ENCODE peak calls at places on chromosomes 1 and 21, in four cellular contexts. C is stomach, E is IMR-90, H is neural progenitor cell. O is an unnamed sample. For H3K36me3, the result is how much of the 10 kb centered on the place peaks cover.

GRCh38 chr1:203354246-203354645 is 3.3 kb upstream of the FMOD start:
- DNase-seq in C (no peak), E (peak), H (no peak), O (peak)

GRCh38 chr1:246632584-246633168 is 66.4 kb downstream of the CNST start:
- DNase-seq in C (no peak), E (peak), H (peak), O (no peak)

GRCh38 chr1:234589854-234590620 is 19.9 kb downstream of the IRF2BP2 start:
- DNase-seq in C (no peak), E (no peak), H (no peak), O (peak)

GRCh38 chr1:22286491-22286890 is 143.6 kb upstream of the WNT4 start:
- DNase-seq in C (peak), E (no peak), H (no peak), O (no peak)

GRCh38 chr1:18751425-18751824 is 108.0 kb downstream of the TAS1R2 start:
- DNase-seq in C (no peak), E (no peak), H (no peak), O (no peak)

GRCh38 chr1:214808845-214809460 is 206.0 kb downstream of the CENPF start:
- DNase-seq in C (no peak), E (peak), H (peak), O (no peak)

GRCh38 chr1:194104247-194104844 is 917.9 kb upstream of the B3GALT2 start:
- DNase-seq in C (no peak), E (no peak), H (no peak), O (no peak)

GRCh38 chr1:156002182-156002911 is 18.4 kb downstream of the SSR2 start:
- DNase-seq in C (no peak), E (no peak), H (no peak), O (no peak)

GRCh38 chr1:41073971-41074370 is 52.4 kb upstream of the SLFNL1 start:
- DNase-seq in C (no peak), E (peak), H (no peak), O (no peak)

GRCh38 chr1:235628316-235629006 is 21.1 kb downstream of the GNG4 start:
- DNase-seq in C (no peak), E (no peak), H (no peak), O (no peak)

GRCh38 chr1:203287109-203287893 is 18.0 kb upstream of the BTG2 start:
- DNase-seq in C (peak), E (no peak), H (no peak), O (no peak)

GRCh38 chr21:26391166-26391565 is 181.9 kb downstream of the CYYR1 start:
- DNase-seq in C (no peak), E (no peak), H (no peak), O (no peak)

GRCh38 chr1:94258873-94259331 is 21.5 kb upstream of the ARHGAP29 start:
- DNase-seq in C (no peak), E (peak), H (no peak), O (no peak)

GRCh38 chr1:205262706-205263105 is 35.0 kb downstream of the TMCC2 start:
- DNase-seq in C (no peak), E (no peak), H (no peak), O (no peak)

GRCh38 chr1:84762664-84763063 is 72.4 kb upstream of the SSX2IP start:
- DNase-seq in C (peak), E (no peak), H (no peak), O (no peak)

GRCh38 chr1:212853658-212854057 is 4.4 kb upstream of the FLVCR1 start:
- DNase-seq in C (no peak), E (no peak), H (no peak), O (no peak)

GRCh38 chr1:119410977-119411376 is 4.0 kb upstream of the HSD3B2 start:
- DNase-seq in C (no peak), E (no peak), H (no peak), O (no peak)

GRCh38 chr1:93079685-93080141 is 630 bp downstream of the MTF2 start:
- DNase-seq in C (no peak), E (no peak), H (peak), O (peak)

GRCh38 chr1:63321061-63321787 is 1.1 kb upstream of the FOXD3 start:
- DNase-seq in C (no peak), E (no peak), H (peak), O (no peak)

GRCh38 chr1:55541296-55541695 is 326.1 kb upstream of the USP24 start:
- DNase-seq in C (no peak), E (no peak), H (no peak), O (no peak)

GRCh38 chr21:37537391-37537996 is 170.9 kb downstream of the DYRK1A start:
- DNase-seq in C (no peak), E (no peak), H (no peak), O (no peak)

DNA sequence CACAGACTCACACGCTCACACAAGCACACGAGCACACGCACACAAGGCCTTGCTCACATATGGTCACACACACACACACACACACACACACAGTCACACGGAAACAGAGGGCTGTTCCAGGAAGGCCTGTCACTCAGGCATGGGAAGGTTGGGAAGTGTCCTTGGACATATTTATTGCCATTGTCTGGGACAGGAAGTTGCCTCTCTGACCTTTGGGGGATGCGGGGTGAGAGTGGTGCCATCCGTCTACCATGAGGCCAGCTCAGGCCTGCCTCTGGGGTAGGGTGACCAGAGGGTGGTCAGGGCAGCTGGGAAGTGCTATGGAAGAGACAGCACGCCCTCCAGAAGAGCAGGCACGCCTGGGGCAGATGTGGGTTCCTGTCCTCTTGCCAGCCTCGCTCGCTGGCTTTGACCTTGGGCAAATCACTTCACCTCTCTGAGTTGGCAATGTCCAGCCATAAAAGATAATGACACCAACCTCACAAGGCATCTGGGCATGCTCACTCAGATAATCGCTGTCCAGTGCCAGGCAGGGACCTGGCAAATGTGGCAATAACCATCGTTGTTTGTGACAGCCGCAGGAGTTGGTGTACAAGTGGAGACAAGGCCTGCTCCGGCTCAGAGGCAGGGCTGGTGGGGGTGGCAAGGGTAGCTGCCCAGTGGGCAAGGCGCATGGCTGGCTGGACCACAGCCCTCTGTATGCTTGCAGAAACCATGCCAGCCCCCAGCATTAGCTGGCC is 8.0 kb upstream of the GUCA2A start:
- DNase-seq in C (no peak), E (no peak), H (no peak), O (no peak)
- H3K36me3 ChIP-seq in C (under half), E (under half), H (under half), O (under half)

DNA sequence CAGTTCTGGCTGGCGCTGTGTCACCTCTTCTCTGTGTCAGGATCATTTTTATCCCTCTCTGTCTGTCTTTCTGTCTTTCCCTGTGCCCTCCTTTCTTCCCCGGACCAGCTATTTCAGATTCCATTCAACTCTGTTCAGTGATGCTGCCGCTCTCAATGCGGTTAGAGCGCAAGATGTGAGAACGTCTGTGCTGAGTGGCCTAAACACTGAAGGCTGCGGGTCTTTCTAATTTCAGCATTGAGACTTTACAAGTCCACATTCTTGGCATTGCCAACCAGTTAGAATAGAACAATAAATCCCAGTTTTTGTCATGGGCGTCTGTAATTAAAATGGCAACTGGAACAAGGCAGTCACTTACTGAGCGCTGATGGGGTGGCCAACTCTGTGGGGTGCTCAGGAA is 112.8 kb downstream of the DHRS3 start:
- DNase-seq in C (no peak), E (no peak), H (no peak), O (no peak)
- H3K27ac ChIP-seq in C (peak), E (no peak), H (no peak), O (no peak)

DNA sequence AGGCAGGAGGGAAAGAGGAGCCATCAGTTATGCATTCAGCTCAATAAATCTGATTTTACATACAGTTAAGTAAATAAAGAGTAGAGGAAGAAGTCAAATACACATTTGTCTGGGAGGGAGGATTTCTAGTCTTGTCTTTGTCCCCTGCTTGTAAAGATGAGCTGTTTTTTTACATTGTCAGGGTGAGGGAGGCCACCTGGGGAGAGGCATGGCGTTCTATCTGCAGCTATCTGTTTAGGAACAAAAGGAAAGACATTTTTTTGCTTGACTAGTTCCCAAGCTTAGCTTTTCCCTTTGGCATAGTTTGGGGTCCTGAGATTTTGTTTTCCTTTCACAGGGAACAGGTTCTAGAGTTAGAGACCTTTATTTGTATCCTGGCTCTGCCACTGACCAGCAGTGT is 14.9 kb downstream of the RAD54L start:
- DNase-seq in C (no peak), E (no peak), H (peak), O (no peak)
- H3K36me3 ChIP-seq in C (under half), E (under half), H (under half), O (half or more)

GRCh38 chr1:181153634-181153961 is 65.1 kb downstream of the IER5 start:
- DNase-seq in C (no peak), E (no peak), H (no peak), O (no peak)
- H3K27ac ChIP-seq in C (peak), E (no peak), H (no peak), O (no peak)